ENCODE peak calls at places on chromosomes 7 and 10, in seven cellular contexts. I is neural progenitor cell; X is CD8-positive, alpha-beta memory T cell; T is IMR-90; E is transverse colon; K is colonic mucosa; O is adrenal gland. C is an unnamed sample.

GRCh38 chr7:32061346-32061745 is 8.9 kb downstream of the PDE1C start:
- DNase-seq in K (no peak), E (no peak), X (no peak), T (no peak), O (no peak), I (no peak), C (no peak)

GRCh38 chr7:7772385-7772784 is 54.0 kb upstream of the RPA3 start:
- DNase-seq in I (no peak), K (no peak), E (no peak), X (no peak), T (peak; percentile 67), O (no peak), C (peak; percentile 54)

GRCh38 chr7:85512802-85513201 is 325.9 kb upstream of the SEMA3D start:
- DNase-seq in X (no peak), T (no peak), K (no peak), I (no peak), O (no peak), E (no peak), C (no peak)

GRCh38 chr10:34698979-34699378 is 116.1 kb downstream of the PARD3 start:
- DNase-seq in K (no peak), X (no peak), T (peak; percentile 47), O (peak; percentile 50), I (no peak), E (no peak), C (no peak)

GRCh38 chr10:47190301-47190700 is 109.7 kb upstream of the GDF10 start:
- DNase-seq in X (no peak), T (no peak), E (no peak), I (no peak), K (no peak), O (no peak), C (no peak)

GRCh38 chr7:46754135-46754730 is 827.7 kb downstream of the TNS3 start:
- DNase-seq in X (no peak), T (peak; percentile 57), E (no peak), O (peak; percentile 50), K (no peak), I (no peak), C (no peak)

GRCh38 chr10:95295031-95295755 is 4.4 kb upstream of the PDLIM1 start:
- DNase-seq in E (peak; percentile 79), K (peak; percentile 73), X (peak; percentile 54), O (no peak), T (peak; percentile 60), I (peak; percentile 70), C (peak; percentile 74)

GRCh38 chr7:80699030-80699638 is 60.7 kb downstream of the CD36 start:
- DNase-seq in K (no peak), T (peak; percentile 63), E (no peak), O (no peak), X (no peak), I (peak; percentile 58), C (no peak)

GRCh38 chr10:73997479-73997805 is 474 bp upstream of the VCL start:
- DNase-seq in T (no peak), E (peak; percentile 87), I (no peak), X (no peak), O (no peak), K (no peak), C (no peak)

GRCh38 chr10:74855027-74855426 is 28.6 kb downstream of the KAT6B start:
- DNase-seq in E (peak; percentile 41), O (no peak), I (no peak), T (no peak), K (peak; percentile 24), X (no peak), C (peak; percentile 52)

GRCh38 chr7:22781230-22781711 is 41.4 kb downstream of the TOMM7 start:
- DNase-seq in X (no peak), E (no peak), K (no peak), T (peak; percentile 97), O (no peak), I (no peak), C (no peak)

GRCh38 chr10:27530477-27530876 is 26.4 kb downstream of the RAB18 start:
- DNase-seq in T (no peak), O (no peak), K (no peak), I (no peak), X (no peak), E (no peak), C (no peak)

GRCh38 chr7:97513326-97513725 is 218.6 kb upstream of the TAC1 start:
- DNase-seq in X (no peak), T (no peak), I (no peak), E (no peak), K (no peak), O (no peak), C (no peak)

GRCh38 chr7:131011976-131012375 is 278.0 kb upstream of the KLF14 start:
- DNase-seq in K (no peak), T (peak; percentile 89), E (no peak), I (no peak), X (peak; percentile 58), O (no peak), C (no peak)

GRCh38 chr10:47183726-47184084 is 116.3 kb upstream of the GDF10 start:
- DNase-seq in I (no peak), K (no peak), T (no peak), X (no peak), O (no peak), E (no peak), C (no peak)

GRCh38 chr7:145168427-145168826 is 332.6 kb upstream of the TPK1 start:
- DNase-seq in T (no peak), E (no peak), X (no peak), K (no peak), O (no peak), I (no peak), C (no peak)
- H3K9me3 ChIP-seq in T (peaks cover 11% of the 10 kb centered on the region), E (no peaks in the 10 kb centered on the region), X (no peaks in the 10 kb centered on the region), K (no peaks in the 10 kb centered on the region), O (no peaks in the 10 kb centered on the region), I (no peaks in the 10 kb centered on the region), C (no peaks in the 10 kb centered on the region)

DNA sequence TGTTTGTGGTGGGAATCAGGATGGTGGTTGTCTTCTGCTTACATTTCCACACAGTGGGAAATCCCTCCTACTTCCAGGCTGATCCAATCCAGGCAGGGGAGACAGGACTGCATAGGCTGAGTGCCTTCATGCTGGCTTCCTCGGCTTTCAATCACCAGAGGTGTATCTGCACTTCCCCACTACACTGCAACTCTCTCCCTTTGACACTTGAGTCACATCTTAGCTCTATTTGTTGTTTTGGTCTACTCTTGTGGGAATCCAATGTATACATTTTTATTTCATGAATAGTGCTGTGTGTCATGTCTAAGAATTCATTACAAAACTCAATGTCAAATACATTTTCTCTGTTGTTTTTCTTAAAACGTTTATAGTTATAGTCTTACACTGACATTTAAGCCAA is 735.6 kb downstream of the XPNPEP1 start:
- DNase-seq in K (no peak), X (no peak), O (no peak), T (peak; percentile 96), E (no peak), I (no peak), C (no peak)
- H3K9me3 ChIP-seq in K (no peaks in the 10 kb centered on the region), X (peaks cover 5% of the 10 kb centered on the region), O (no peaks in the 10 kb centered on the region), T (peaks cover 10% of the 10 kb centered on the region), E (peaks cover 20% of the 10 kb centered on the region), I (no peaks in the 10 kb centered on the region), C (no peaks in the 10 kb centered on the region)

DNA sequence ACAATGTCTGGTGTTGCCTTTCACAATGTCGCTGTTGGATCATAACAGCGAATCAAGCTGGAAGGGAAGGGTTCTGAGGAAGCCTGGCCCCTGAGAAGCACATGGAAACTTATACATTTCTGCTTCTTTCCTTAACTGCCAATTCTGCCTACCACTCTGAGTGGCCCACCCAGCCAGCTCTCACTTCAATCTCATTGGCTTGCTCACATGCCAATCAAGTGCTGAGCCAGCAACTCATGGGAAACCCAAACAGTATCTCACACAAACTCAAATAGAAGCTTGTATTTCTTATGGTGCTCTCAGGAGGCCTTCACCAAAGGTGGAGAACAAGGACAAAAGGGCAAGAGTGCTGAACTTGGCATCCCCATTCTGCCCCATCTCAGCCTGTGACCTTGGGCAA is 117.4 kb upstream of the GPR26 start:
- DNase-seq in T (no peak), O (no peak), I (no peak), K (no peak), X (no peak), E (no peak), C (no peak)
- H3K9me3 ChIP-seq in T (peaks cover 5% of the 10 kb centered on the region), O (no peaks in the 10 kb centered on the region), I (no peaks in the 10 kb centered on the region), K (no peaks in the 10 kb centered on the region), X (no peaks in the 10 kb centered on the region), E (no peaks in the 10 kb centered on the region), C (no peaks in the 10 kb centered on the region)

GRCh38 chr7:155640629-155641028 is 3.8 kb upstream of the RBM33 start:
- DNase-seq in E (no peak), X (no peak), K (no peak), T (no peak), I (no peak), O (no peak), C (no peak)
- H3K9me3 ChIP-seq in E (no peaks in the 10 kb centered on the region), X (no peaks in the 10 kb centered on the region), K (no peaks in the 10 kb centered on the region), T (peaks cover 14% of the 10 kb centered on the region), I (peaks cover 25% of the 10 kb centered on the region), O (no peaks in the 10 kb centered on the region), C (no peaks in the 10 kb centered on the region)

GRCh38 chr10:131818510-131819234 is 82.1 kb upstream of the PPP2R2D start:
- DNase-seq in K (peak; percentile 11), I (no peak), E (no peak), X (no peak), O (no peak), T (no peak), C (no peak)
- H3K9me3 ChIP-seq in K (no peaks in the 10 kb centered on the region), I (no peaks in the 10 kb centered on the region), E (no peaks in the 10 kb centered on the region), X (no peaks in the 10 kb centered on the region), O (no peaks in the 10 kb centered on the region), T (peaks cover 47% of the 10 kb centered on the region), C (no peaks in the 10 kb centered on the region)

DNA sequence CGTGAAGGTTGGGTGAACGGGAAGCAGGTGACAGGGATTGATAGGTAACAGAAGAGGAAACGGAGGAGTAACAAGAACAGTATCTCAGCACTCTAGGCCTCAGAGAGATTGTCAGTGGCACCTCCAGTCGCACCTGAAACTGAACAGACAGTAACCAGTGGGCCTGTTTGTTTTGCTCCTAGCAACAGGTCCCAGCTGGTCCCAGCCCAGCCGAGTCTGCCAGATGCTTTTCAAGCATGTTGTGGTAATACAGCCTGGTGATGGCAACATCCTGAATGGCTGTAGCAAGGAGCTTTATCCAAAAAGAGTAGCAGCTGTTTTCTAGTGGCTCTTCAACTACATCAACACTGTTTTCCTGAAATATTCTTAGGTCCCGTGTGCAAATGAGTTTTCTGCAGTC is 4.7 kb downstream of the CACNB2 start:
- DNase-seq in X (no peak), I (peak; percentile 8), E (peak; percentile 44), K (peak; percentile 41), O (no peak), T (no peak), C (peak; percentile 61)
- H3K9me3 ChIP-seq in X (no peaks in the 10 kb centered on the region), I (no peaks in the 10 kb centered on the region), E (no peaks in the 10 kb centered on the region), K (no peaks in the 10 kb centered on the region), O (no peaks in the 10 kb centered on the region), T (no peaks in the 10 kb centered on the region), C (no peaks in the 10 kb centered on the region)

GRCh38 chr10:86693289-86693688 is 25.0 kb downstream of the LDB3 start:
- DNase-seq in X (no peak), I (no peak), K (no peak), E (no peak), T (no peak), O (no peak), C (peak; percentile 50)
- H3K9me3 ChIP-seq in X (no peaks in the 10 kb centered on the region), I (no peaks in the 10 kb centered on the region), K (no peaks in the 10 kb centered on the region), E (no peaks in the 10 kb centered on the region), T (no peaks in the 10 kb centered on the region), O (no peaks in the 10 kb centered on the region), C (no peaks in the 10 kb centered on the region)

C was measured in thyroid gland.